ENCODE peak calls at places on chromosomes 3 and 15, in ten cellular contexts. J, Z, G, B, X, P, W, I, S and D are unnamed samples.

GRCh38 chr3:187628169-187628568 is 42.0 kb downstream of the SST start:
- DNase-seq in W (no peak), S (no peak), I (no peak), Z (no peak), J (no peak), G (no peak), B (no peak), P (no peak), X (no peak), D (no peak)

GRCh38 chr15:99117111-99117510 is 12.2 kb downstream of the SYNM start:
- DNase-seq in I (no peak), G (no peak), X (no peak), J (no peak), W (no peak), B (no peak), Z (no peak), S (no peak), P (no peak), D (no peak)

GRCh38 chr3:4734454-4734853 is 241.3 kb downstream of the ITPR1 start:
- DNase-seq in W (no peak), B (no peak), I (no peak), X (no peak), J (no peak), Z (no peak), G (no peak), S (no peak), P (no peak), D (no peak)

GRCh38 chr3:4907050-4907449 is 72.2 kb upstream of the BHLHE40 start:
- DNase-seq in W (no peak), Z (no peak), S (no peak), X (no peak), G (no peak), J (no peak), P (no peak), I (no peak), B (no peak), D (no peak)

GRCh38 chr15:85859671-85860070 is 64.9 kb upstream of the KLHL25 start:
- DNase-seq in W (no peak), X (no peak), S (no peak), Z (no peak), G (no peak), J (no peak), P (no peak), B (no peak), I (no peak), D (no peak)

GRCh38 chr15:51952805-51953204 is 18.8 kb downstream of the LEO1 start:
- DNase-seq in J (no peak), B (no peak), S (no peak), I (no peak), P (no peak), X (no peak), G (no peak), Z (no peak), W (no peak), D (no peak)

GRCh38 chr15:74208901-74209559 is 6.4 kb upstream of the STRA6 start:
- DNase-seq in G (no peak), X (no peak), P (no peak), S (no peak), J (peak), I (no peak), B (no peak), Z (no peak), W (no peak), D (peak)

GRCh38 chr3:178485756-178486155 is 50.5 kb upstream of the KCNMB2 start:
- DNase-seq in J (peak), S (no peak), B (no peak), X (peak), I (no peak), Z (no peak), P (no peak), G (no peak), W (no peak), D (no peak)

GRCh38 chr3:154324919-154325318 is 632 bp upstream of the DHX36 start:
- DNase-seq in I (no peak), P (no peak), J (no peak), B (no peak), W (no peak), Z (no peak), S (no peak), X (no peak), G (no peak), D (no peak)

GRCh38 chr3:45320986-45321385 is 67.4 kb upstream of the LARS2 start:
- DNase-seq in B (no peak), W (no peak), J (no peak), Z (no peak), P (no peak), X (no peak), I (no peak), G (no peak), S (no peak), D (no peak)

GRCh38 chr3:177478170-177478859 is 281.0 kb upstream of the TBL1XR1 start:
- DNase-seq in S (no peak), I (no peak), W (peak), P (peak), G (peak), B (no peak), Z (no peak), X (peak), J (peak), D (peak)

GRCh38 chr3:191963182-191963581 is 502.2 kb downstream of the PYDC2 start:
- DNase-seq in G (peak), Z (no peak), J (no peak), S (no peak), W (peak), I (no peak), B (no peak), X (no peak), P (no peak), D (peak)